ENCODE peak calls at places on chromosomes 11 and 22, in nine cellular contexts. E is fibroblast of pulmonary artery; T is small intestine; C is stimulated activated CD8-positive, alpha-beta memory T cell treated with anti-CD3 and anti-CD28 coated beads, Interleukin-2, amount 100 ng/mL, for 1 hour; L is HEK293T; R is bronchial epithelial cell; U is GM12892; G is esophagus muscularis mucosa; Z is activated T-helper 9 cell treated with anti-CD3 and anti-CD28 coated beads, Interleukin-2, amount 50 U/mL, for 16 hours. I is an unnamed sample.

GRCh38 chr11:123707206-123707605 is 34.3 kb downstream of the ZNF202 start:
- DNase-seq in Z (no peak), C (no peak), E (no peak), R (no peak), L (no peak), U (no peak), T (no peak), G (no peak), I (no peak)

GRCh38 chr22:47296405-47297260 is 534.2 kb downstream of the TBC1D22A start:
- DNase-seq in Z (no peak), R (no peak), C (no peak), G (peak), U (no peak), L (no peak), E (no peak), T (no peak), I (no peak)

GRCh38 chr11:44793350-44794090 is 66.8 kb downstream of the TSPAN18 start:
- DNase-seq in T (no peak), G (no peak), U (no peak), Z (no peak), C (no peak), R (no peak), L (no peak), E (peak), I (no peak)

GRCh38 chr11:68036141-68036716 is 2.6 kb upstream of the TCIRG1 start:
- DNase-seq in C (no peak), R (no peak), U (no peak), T (no peak), L (no peak), E (no peak), G (no peak), Z (no peak), I (no peak)

GRCh38 chr11:128422576-128423370 is 164.6 kb downstream of the ETS1 start:
- DNase-seq in E (no peak), T (peak), U (no peak), Z (peak), R (no peak), C (peak), G (no peak), L (no peak), I (no peak)

GRCh38 chr11:46121328-46121723 is at the start of gene PHF21A:
- DNase-seq in T (peak), L (peak), E (peak), R (peak), C (peak), G (peak), U (peak), Z (peak), I (peak)

GRCh38 chr11:13183094-13183825 is 94.3 kb upstream of the BMAL1 start:
- DNase-seq in G (no peak), E (peak), L (peak), C (no peak), T (peak), U (no peak), R (peak), Z (no peak), I (no peak)

GRCh38 chr11:113487622-113488021 is 12.4 kb upstream of the DRD2 start:
- DNase-seq in R (no peak), C (no peak), G (no peak), Z (no peak), E (no peak), L (no peak), T (no peak), U (no peak), I (no peak)